ENCODE peak calls at places on chromosomes 16 and 17, in seven cellular contexts. T is fibroblast of lung, G is heart left ventricle, X is A673, Q is tibial nerve, O is psoas muscle, Z is cardiac muscle cell. C is an unnamed sample. For H3K36me3, the result is how much of the 10 kb centered on the place peaks cover.

GRCh38 chr17:34307110-34307509 is 12.1 kb upstream of the CCL8 start:
- DNase-seq in G (no peak), X (no peak), Q (peak), O (peak), T (peak), Z (peak), C (no peak)

GRCh38 chr17:19270951-19271611 is 33.9 kb downstream of the EPN2 start:
- DNase-seq in Z (no peak), Q (no peak), O (no peak), G (peak), X (no peak), T (no peak), C (no peak)

GRCh38 chr17:76382803-76383644 is 1.4 kb upstream of the SPHK1 start:
- DNase-seq in X (peak), O (no peak), T (peak), Z (peak), Q (no peak), G (peak), C (no peak)

GRCh38 chr17:45129940-45130639 is 2.2 kb downstream of the PLCD3 start:
- DNase-seq in Q (no peak), X (no peak), O (no peak), Z (no peak), G (peak), T (no peak), C (no peak)

GRCh38 chr17:73551756-73552155 is 92.5 kb downstream of the SDK2 start:
- DNase-seq in G (no peak), X (peak), Q (no peak), Z (no peak), T (no peak), O (no peak), C (no peak)

GRCh38 chr16:28538733-28539596 is at the start of gene NUPR1:
- DNase-seq in T (peak), O (peak), X (no peak), Q (peak), Z (peak), G (peak), C (peak)

GRCh38 chr17:75182319-75182568 is 515 bp downstream of the SUMO2 start:
- DNase-seq in Q (no peak), O (no peak), Z (no peak), G (no peak), T (no peak), X (no peak), C (peak)

GRCh38 chr17:4738136-4739121 is 1.2 kb upstream of the ZMYND15 start:
- DNase-seq in Z (no peak), G (no peak), Q (no peak), O (no peak), X (no peak), T (no peak), C (no peak)

GRCh38 chr17:44708401-44709263 is at the start of gene DBF4B:
- DNase-seq in Q (peak), G (peak), T (peak), Z (peak), X (peak), O (peak), C (peak)

GRCh38 chr17:41406205-41406604 is 8.8 kb upstream of the KRT31 start:
- DNase-seq in Q (no peak), T (no peak), O (no peak), X (no peak), G (no peak), Z (no peak), C (no peak)

GRCh38 chr16:46620265-46621005 is 744 bp downstream of the SHCBP1 start:
- DNase-seq in G (no peak), X (no peak), O (no peak), Q (no peak), Z (peak), T (no peak), C (no peak)

GRCh38 chr17:9266769-9267168 is 245.5 kb downstream of the NTN1 start:
- DNase-seq in T (no peak), G (no peak), Q (no peak), Z (no peak), O (no peak), X (no peak), C (no peak)

GRCh38 chr17:61482467-61482866 is 30.2 kb downstream of the TBX4 start:
- DNase-seq in G (no peak), T (no peak), X (no peak), Q (no peak), O (no peak), Z (no peak), C (no peak)

GRCh38 chr17:75173526-75173925 is 9.2 kb downstream of the SUMO2 start:
- DNase-seq in T (no peak), Q (no peak), Z (no peak), X (no peak), O (no peak), G (no peak), C (no peak)

GRCh38 chr16:84182680-84183571 is 3.9 kb downstream of the TAF1C start:
- DNase-seq in Z (no peak), G (no peak), Q (no peak), O (no peak), T (no peak), X (no peak), C (no peak)

GRCh38 chr16:29678691-29679267 is at the start of gene QPRT:
- DNase-seq in O (no peak), Q (no peak), T (peak), G (peak), Z (peak), X (peak), C (peak)

GRCh38 chr17:81428121-81428515 is 32.9 kb downstream of the BAHCC1 start:
- DNase-seq in T (no peak), G (no peak), X (peak), O (peak), Z (no peak), Q (no peak), C (no peak)

GRCh38 chr17:81317436-81317821 is 22.3 kb upstream of the SLC38A10 start:
- DNase-seq in Q (no peak), T (no peak), X (no peak), Z (no peak), G (no peak), O (no peak), C (no peak)

GRCh38 chr17:61260061-61260797 is 139.4 kb upstream of the TBX2 start:
- DNase-seq in G (peak), Q (peak), O (no peak), T (peak), Z (peak), X (no peak), C (no peak)

GRCh38 chr17:83183150-83183820 is 103.9 kb downstream of the METRNL start:
- DNase-seq in G (peak), Q (peak), Z (peak), X (no peak), T (no peak), O (peak), C (peak)

GRCh38 chr17:62110923-62111484 is 45.9 kb upstream of the MED13 start:
- DNase-seq in O (no peak), T (no peak), Z (no peak), Q (no peak), X (no peak), G (no peak), C (no peak)

GRCh38 chr17:40791808-40792436 is 7.8 kb downstream of the KRT28 start:
- DNase-seq in G (no peak), Z (peak), X (peak), O (no peak), T (peak), Q (peak), C (no peak)

GRCh38 chr16:25340973-25341372 is 83.3 kb upstream of the ZKSCAN2 start:
- DNase-seq in T (no peak), G (no peak), O (no peak), Z (no peak), X (peak), Q (no peak), C (no peak)

GRCh38 chr17:77106874-77107358 is 33.9 kb upstream of the SEC14L1 start:
- DNase-seq in O (no peak), T (no peak), Z (no peak), G (no peak), Q (no peak), X (no peak), C (no peak)

GRCh38 chr17:376936-377863 is 24.6 kb upstream of the RPH3AL start:
- DNase-seq in Q (peak), Z (no peak), O (peak), X (no peak), T (no peak), G (no peak), C (no peak)

GRCh38 chr17:1787301-1787902 is 25.5 kb downstream of the SERPINF1 start:
- DNase-seq in O (peak), Q (no peak), T (peak), X (no peak), Z (peak), G (no peak), C (peak)

GRCh38 chr16:85569615-85570212 is 43.4 kb upstream of the GSE1 start:
- DNase-seq in O (no peak), G (no peak), X (peak), Q (no peak), Z (peak), T (peak), C (no peak)

GRCh38 chr17:61551255-61551742 is 39.7 kb downstream of the NACA2 start:
- DNase-seq in X (peak), Z (peak), Q (no peak), T (peak), O (no peak), G (no peak), C (no peak)

GRCh38 chr17:5530265-5530782 is 44.0 kb downstream of the MIS12 start:
- DNase-seq in O (no peak), X (no peak), G (no peak), Q (no peak), Z (no peak), T (no peak), C (no peak)

GRCh38 chr16:57253410-57253927 is 8.4 kb downstream of the ARL2BP start:
- DNase-seq in X (no peak), O (no peak), Q (no peak), T (no peak), Z (no peak), G (no peak), C (no peak)

GRCh38 chr17:17557796-17558195 is 33.7 kb downstream of the PEMT start:
- DNase-seq in X (no peak), Q (no peak), G (no peak), Z (no peak), O (peak), T (no peak), C (no peak)

DNA sequence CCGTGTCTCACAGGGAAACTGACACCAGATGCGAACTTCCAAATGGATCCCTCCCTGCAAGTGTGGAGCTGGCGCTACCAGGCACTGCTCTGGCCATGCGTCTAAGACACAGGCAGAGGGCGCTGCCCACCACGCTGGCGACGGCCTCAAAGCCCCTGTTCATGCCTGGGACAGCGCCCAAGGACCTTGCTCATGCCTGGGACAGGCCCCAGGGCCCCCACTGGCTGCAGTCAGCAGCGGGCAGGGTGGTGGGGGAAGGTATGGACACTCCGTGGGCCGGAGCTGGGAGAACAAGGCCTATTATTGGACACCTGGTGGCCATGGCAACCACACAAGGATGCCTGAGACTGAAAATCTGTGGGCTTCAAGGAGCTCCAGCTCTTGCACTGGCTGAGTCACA is 8.8 kb downstream of the ZG16B start:
- DNase-seq in T (peak), X (peak), Q (no peak), O (peak), Z (peak), G (peak), C (no peak)
- H3K4me3 ChIP-seq in T (no peak), X (no peak), Q (no peak), O (no peak), Z (no peak), G (no peak), C (no peak)

GRCh38 chr16:70726869-70727494 is 41.1 kb upstream of the MTSS2 start:
- DNase-seq in O (peak), X (no peak), Q (no peak), T (peak), G (peak), Z (peak), C (no peak)
- H3K27ac ChIP-seq in O (peak), X (no peak), Q (peak), T (peak), G (peak), Z (peak), C (peak)

DNA sequence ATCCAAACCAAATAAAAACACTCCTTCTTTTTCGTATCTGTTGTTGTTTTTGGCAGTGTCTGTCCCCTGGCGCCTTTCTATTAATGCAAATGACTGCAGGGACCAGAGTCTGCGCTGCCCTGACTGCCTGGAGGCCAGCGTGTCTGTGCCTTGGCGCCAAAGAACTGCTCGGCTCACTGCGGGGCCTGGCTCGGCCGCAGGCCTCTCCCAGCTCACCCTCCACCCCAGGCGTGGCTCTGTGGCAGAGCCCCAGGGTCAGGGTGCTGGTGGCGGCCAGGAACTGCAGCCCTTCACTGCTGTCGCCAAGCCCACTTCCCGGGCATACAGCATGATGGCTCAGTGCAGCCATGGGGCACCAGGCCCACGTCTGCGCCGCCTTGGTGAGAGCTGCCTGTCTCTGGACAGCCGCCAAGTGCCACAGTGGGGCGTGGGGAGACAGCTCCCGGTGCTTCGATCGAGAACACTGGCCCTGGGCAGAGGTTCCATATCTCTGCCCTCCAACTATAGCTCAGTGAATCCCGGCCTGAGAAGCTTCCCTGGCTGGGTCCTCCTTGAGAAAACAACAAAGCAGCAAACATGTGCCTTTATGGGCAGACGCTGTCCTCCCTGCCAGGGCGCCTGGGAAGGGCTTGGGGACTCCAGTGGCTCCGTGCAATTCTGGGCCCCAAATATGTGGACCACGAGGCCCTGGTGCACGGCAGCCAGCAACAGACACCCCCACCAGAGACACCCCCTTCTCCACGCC is 11.1 kb downstream of the CANT1 start:
- DNase-seq in Z (peak), O (no peak), G (peak), Q (no peak), X (no peak), T (no peak), C (peak)
- H3K36me3 ChIP-seq in Z (under half), O (under half), G (under half), Q (under half), X (under half), T (under half), C (under half)

DNA sequence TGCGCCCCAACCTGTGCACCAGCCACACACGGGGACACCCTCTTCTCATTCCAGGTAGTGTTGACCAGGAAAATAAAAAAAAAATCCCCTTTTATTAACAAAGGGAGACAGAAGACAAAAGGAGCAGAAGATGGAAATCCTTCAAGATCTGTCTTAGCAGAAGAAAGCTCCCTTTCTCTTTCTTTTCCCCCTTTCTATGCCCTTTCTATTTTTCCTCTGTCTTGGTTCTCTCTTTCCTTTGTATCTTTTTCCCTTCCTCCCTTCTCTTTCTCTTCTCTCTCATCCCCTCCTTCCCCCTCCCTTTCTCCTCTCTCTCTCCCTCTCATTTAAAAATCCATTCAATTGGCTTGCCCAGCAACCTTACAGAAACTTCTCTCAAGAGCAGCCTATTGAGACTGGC is 254.1 kb upstream of the ZFHX3 start:
- DNase-seq in Q (no peak), Z (no peak), X (no peak), T (no peak), G (no peak), O (no peak), C (no peak)
- H3K4me3 ChIP-seq in Q (no peak), Z (no peak), X (no peak), T (no peak), G (no peak), O (no peak), C (no peak)

GRCh38 chr16:88923926-88924833 is 52.8 kb downstream of the CBFA2T3 start:
- DNase-seq in O (no peak), X (no peak), Z (no peak), G (no peak), Q (no peak), T (no peak), C (no peak)

GRCh38 chr16:88923450-88923849 is 53.6 kb downstream of the CBFA2T3 start:
- DNase-seq in X (no peak), O (no peak), G (no peak), T (no peak), Z (no peak), Q (no peak), C (no peak)

GRCh38 chr16:88922114-88922825 is 54.7 kb downstream of the CBFA2T3 start:
- DNase-seq in G (peak), Q (peak), O (peak), T (peak), Z (peak), X (peak), C (no peak)

GRCh38 chr16:88921603-88921995 is 55.1 kb upstream of the PABPN1L start:
- DNase-seq in Z (no peak), T (no peak), G (no peak), X (peak), Q (no peak), O (no peak), C (no peak)

DNA sequence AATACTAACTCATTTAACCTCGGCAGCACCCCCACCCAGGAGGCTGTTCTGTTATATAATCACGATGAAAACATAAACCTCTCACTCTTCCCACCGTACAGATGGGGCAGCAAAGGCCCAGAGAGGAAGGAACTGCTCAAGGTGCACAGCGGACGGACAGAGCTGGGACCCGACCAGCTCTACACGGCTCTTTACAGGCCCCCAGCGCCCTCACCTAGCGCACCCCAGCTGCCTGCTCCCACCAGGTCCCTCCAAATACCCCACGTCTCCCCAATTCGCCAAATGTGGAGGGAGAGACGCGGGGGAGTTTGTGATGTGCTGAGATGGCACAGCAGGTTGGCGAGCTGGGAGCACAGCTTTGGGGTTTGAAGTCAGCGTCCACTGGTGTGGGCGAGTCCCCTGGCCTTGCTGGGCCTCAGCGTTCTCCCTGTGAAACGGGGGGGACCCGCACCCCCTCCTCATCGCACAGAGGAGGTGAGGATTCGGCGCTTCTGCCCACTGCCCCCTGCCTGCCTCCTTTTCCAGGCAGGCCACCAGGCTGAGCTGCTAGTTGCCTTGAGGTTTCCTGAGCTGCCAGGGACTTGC is 54.1 kb downstream of the CBFA2T3 start:
- DNase-seq in Q (no peak), Z (no peak), T (no peak), X (no peak), G (no peak), O (no peak), C (no peak)
- H3K27ac ChIP-seq in Q (no peak), Z (no peak), T (no peak), X (no peak), G (peak), O (peak), C (no peak)

GRCh38 chr17:67212231-67212630 is 32.8 kb downstream of the HELZ start:
- DNase-seq in Z (peak), Q (no peak), T (peak), X (no peak), O (no peak), G (no peak), C (no peak)
- H3K36me3 ChIP-seq in Z (under half), Q (under half), T (under half), X (under half), O (under half), G (under half), C (under half)

DNA sequence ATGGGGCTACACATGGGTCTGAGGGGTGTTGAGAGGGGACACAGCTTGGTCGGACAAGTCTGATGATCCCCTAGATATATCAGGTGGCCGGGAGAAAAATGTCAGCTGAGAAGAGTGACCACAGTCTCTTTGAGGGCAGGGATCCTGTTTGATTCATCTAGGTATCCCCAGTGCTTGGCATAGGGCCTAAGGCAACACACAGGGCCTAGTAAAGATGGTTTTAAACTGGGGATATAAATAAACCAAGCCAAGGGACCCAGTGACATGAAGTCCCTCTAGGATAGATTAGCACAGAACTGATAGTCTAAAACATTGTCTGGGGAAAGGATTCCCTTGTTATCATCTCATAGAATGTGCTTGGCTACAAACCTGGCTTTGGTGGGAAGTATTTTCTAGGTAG is 1.4 kb downstream of the ERCC4 start:
- DNase-seq in T (no peak), Z (no peak), G (no peak), O (no peak), Q (no peak), X (no peak), C (no peak)
- H3K4me3 ChIP-seq in T (peak), Z (no peak), G (no peak), O (peak), Q (no peak), X (peak), C (no peak)

C was measured in right lobe of liver.